ENCODE peak calls at places on chromosomes 2 and 18, in four cellular contexts. M, J, O and X are unnamed samples.
A peak's percentile ranks its signal among the peaks of the same experiment; 100 is the strongest.

GRCh38 chr2:38740851-38741541 is 10.2 kb downstream of the SRSF7 start:
- DNase-seq in M (no peak), J (no peak), O (peak; percentile 64), X (peak; percentile 53)

GRCh38 chr2:182372661-182373060 is 54.2 kb downstream of the PDE1A start:
- DNase-seq in M (no peak), J (no peak), O (peak; percentile 40), X (peak; percentile 91)

GRCh38 chr2:84288335-84288734 is 170.7 kb downstream of the SUCLG1 start:
- DNase-seq in M (peak; percentile 40), J (no peak), O (peak; percentile 81), X (no peak)

GRCh38 chr2:43323810-43324588 is 97.6 kb upstream of the ZFP36L2 start:
- DNase-seq in M (no peak), J (no peak), O (peak; percentile 59), X (no peak)

GRCh38 chr2:45938649-45939511 is 287.4 kb downstream of the PRKCE start:
- DNase-seq in M (peak; percentile 56), J (no peak), O (peak; percentile 88), X (peak; percentile 97)

GRCh38 chr2:20600756-20601325 is 50.1 kb downstream of the HS1BP3 start:
- DNase-seq in M (no peak), J (no peak), O (no peak), X (no peak)

GRCh38 chr2:154507186-154507585 is 191.3 kb upstream of the KCNJ3 start:
- DNase-seq in M (no peak), J (no peak), O (peak; percentile 45), X (no peak)

GRCh38 chr18:3037423-3037915 is 24.5 kb upstream of the LPIN2 start:
- DNase-seq in M (no peak), J (no peak), O (peak; percentile 43), X (peak; percentile 90)

GRCh38 chr2:95383635-95384027 is 18.9 kb upstream of the FAHD2A start:
- DNase-seq in M (no peak), J (no peak), O (no peak), X (no peak)

GRCh38 chr2:198065327-198065726 is 260.9 kb downstream of the PLCL1 start:
- DNase-seq in M (no peak), J (no peak), O (no peak), X (no peak)

GRCh38 chr2:68371581-68371980 is 6.5 kb downstream of the PLEK start:
- DNase-seq in M (no peak), J (no peak), O (no peak), X (no peak)

GRCh38 chr2:42182654-42183308 is 13.6 kb downstream of the EML4 start:
- DNase-seq in M (no peak), J (no peak), O (no peak), X (no peak)

GRCh38 chr2:27378809-27379290 is 1.7 kb downstream of the ZNF513 start:
- DNase-seq in M (no peak), J (no peak), O (no peak), X (no peak)

GRCh38 chr2:190468814-190469569 is 60.8 kb downstream of the MFSD6 start:
- DNase-seq in M (no peak), J (no peak), O (no peak), X (peak; percentile 99)

GRCh38 chr2:156327835-156328401 is 4.6 kb downstream of the NR4A2 start:
- DNase-seq in M (no peak), J (no peak), O (peak; percentile 37), X (no peak)

GRCh38 chr2:240568678-240569522 is 616 bp downstream of the RNPEPL1 start:
- DNase-seq in M (no peak), J (no peak), O (no peak), X (peak; percentile 64)

GRCh38 chr2:148813603-148814065 is 61.4 kb upstream of the KIF5C start:
- DNase-seq in M (peak; percentile 98), J (peak; percentile 98), O (peak; percentile 94), X (no peak)

GRCh38 chr2:20106746-20107145 is 55.3 kb upstream of the LAPTM4A start:
- DNase-seq in M (peak; percentile 89), J (peak; percentile 21), O (peak; percentile 78), X (no peak)

GRCh38 chr2:16649353-16650286 is 16.0 kb downstream of the CYRIA start:
- DNase-seq in M (no peak), J (no peak), O (no peak), X (no peak)
- H3K4me1 ChIP-seq in M (no peaks in the 10 kb centered on the region), J (peaks cover 3% of the 10 kb centered on the region), O (no peaks in the 10 kb centered on the region), X (peaks cover 30% of the 10 kb centered on the region)

GRCh38 chr2:130391058-130391871 is 35.4 kb downstream of the PTPN18 start:
- DNase-seq in M (peak; percentile 72), J (no peak), O (peak; percentile 73), X (peak; percentile 68)

GRCh38 chr2:130389783-130390182 is 33.9 kb downstream of the PTPN18 start:
- DNase-seq in M (no peak), J (no peak), O (no peak), X (no peak)

GRCh38 chr2:130391872-130392670 is 36.2 kb downstream of the PTPN18 start:
- DNase-seq in M (no peak), J (no peak), O (no peak), X (peak; percentile 45)

GRCh38 chr2:130389363-130389762 is 33.5 kb downstream of the PTPN18 start:
- DNase-seq in M (no peak), J (no peak), O (no peak), X (no peak)

DNA sequence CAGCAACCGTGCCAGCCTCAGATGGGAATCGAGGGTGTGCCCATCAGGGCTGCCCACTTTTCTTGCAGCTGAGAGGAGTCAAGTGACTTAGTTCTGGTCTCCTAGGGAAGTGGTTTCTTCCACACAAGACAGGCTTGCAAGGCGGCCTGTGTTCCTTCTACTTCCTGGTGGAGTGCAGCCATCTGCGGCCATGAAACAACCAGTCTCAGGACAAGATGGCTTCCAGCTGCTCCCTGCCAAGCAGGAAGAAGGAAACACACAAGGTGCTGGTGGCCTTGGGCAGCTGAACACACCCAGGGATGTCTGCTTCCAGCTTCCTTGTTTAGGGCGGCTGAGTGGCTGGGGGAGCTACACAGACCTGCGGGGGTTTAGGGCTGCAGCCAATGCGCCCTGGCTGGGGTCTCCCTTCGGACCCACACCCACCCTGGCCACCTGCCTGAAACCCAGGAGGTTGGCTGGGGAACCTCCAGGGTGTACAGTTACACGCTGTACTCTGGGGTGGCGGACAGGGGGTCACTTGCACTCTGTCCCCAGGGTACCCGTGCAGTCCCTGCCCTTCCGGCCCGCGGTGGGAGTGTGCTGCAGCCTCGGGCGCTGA is 34.7 kb downstream of the PTPN18 start:
- DNase-seq in M (no peak), J (no peak), O (no peak), X (no peak)
- H4K5ac ChIP-seq in M (no peak overlapping the region), J (no peak overlapping the region), O (no peak overlapping the region), X (peak overlapping the region; percentile 41)

GRCh38 chr2:144458536-144458935 is 61.4 kb downstream of the ZEB2 start:
- DNase-seq in M (no peak), J (no peak), O (no peak), X (no peak)
- H3K4me1 ChIP-seq in M (no peaks in the 10 kb centered on the region), J (no peaks in the 10 kb centered on the region), O (peaks cover 12% of the 10 kb centered on the region), X (peaks cover 19% of the 10 kb centered on the region)

GRCh38 chr18:63879684-63880083 is 7.8 kb upstream of the SERPINB2 start:
- DNase-seq in M (no peak), J (no peak), O (peak; percentile 16), X (peak; percentile 62)
- H4K5ac ChIP-seq in M (no peak overlapping the region), J (no peak overlapping the region), O (no peak overlapping the region), X (no peak overlapping the region)

DNA sequence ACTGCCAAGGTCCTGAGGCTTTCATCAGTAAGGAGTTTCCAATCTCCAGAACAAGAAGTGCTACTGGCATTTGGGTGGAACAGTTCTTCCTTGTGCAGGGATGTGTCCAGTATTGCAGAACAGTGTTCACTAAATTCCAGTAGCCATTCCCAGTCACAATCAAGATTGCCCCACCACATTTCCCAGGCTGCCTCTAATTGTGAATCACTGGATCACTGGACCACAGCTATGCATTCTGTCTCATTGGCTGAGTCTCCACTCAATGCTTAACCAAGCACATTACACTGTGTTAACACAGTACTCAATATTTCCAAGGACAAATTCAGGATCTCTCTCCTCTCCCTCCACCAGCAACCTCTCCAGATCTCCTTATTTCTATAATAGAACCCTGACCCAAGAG is 160.2 kb upstream of the CCDC150 start:
- DNase-seq in M (no peak), J (no peak), O (no peak), X (peak; percentile 69)
- H3K4me1 ChIP-seq in M (no peaks in the 10 kb centered on the region), J (no peaks in the 10 kb centered on the region), O (no peaks in the 10 kb centered on the region), X (no peaks in the 10 kb centered on the region)

DNA sequence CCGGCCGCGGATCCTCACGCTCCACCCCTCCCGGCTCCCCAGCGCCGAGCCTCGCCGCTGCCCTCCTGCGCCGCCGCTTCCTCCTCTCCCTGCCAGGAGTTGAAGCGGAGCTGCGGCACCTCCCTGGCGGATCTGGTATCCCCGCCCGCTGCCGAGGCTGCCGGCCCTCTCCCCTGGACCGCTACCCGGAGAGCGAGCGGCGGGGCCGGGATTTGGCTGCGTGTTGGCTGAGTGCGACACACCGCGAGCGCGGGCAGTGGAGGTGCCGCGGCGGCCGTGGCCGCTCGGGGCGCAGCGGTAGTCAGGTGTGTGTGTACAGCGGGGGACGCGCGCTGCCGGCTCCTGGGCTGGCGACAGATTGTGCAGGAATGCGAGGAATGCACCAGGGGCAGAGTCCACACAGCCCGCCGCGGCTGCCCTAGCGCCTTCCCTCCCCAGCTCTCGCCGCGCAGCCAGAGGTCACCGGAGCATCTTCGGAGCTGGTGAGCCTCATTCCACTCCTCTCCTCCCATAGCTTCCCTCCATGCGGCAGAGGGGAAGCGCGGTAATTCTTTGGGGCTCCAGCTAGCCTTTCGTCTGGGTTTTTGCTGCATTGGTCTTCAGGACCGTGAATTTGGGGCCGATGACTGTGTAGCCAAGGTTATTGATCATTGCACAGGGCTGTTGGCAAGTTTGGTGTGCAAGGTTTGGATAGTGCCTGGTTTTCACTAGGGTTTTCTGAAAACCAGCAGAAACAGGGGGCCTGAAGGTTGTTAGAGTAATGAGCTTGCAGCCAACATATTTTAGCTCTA is 1.3 kb downstream of the PKP4 start:
- DNase-seq in M (peak; percentile 90), J (peak; percentile 56), O (peak; percentile 97), X (peak; percentile 44)
- H4K5ac ChIP-seq in M (no peak overlapping the region), J (peak overlapping the region; percentile 59), O (no peak overlapping the region), X (no peak overlapping the region)